ENCODE peak calls at places on chromosomes 12 and 14, in eight cellular contexts. M is MCF 10A; O is esophagus squamous epithelium; K is nephron progenitor cell; B is CD8-positive, alpha-beta T cell; W is HL-60; Y is testis; R is foreskin fibroblast. N is an unnamed sample.

GRCh38 chr14:42299692-42300091 is 693.0 kb downstream of the LRFN5 start:
- DNase-seq in M (no peak), O (no peak), K (no peak), B (no peak), W (no peak), Y (no peak), R (no peak), N (no peak)

GRCh38 chr14:29716150-29716549 is 211.5 kb downstream of the PRKD1 start:
- DNase-seq in M (peak), O (no peak), K (no peak), B (no peak), W (no peak), Y (no peak), R (peak), N (no peak)

GRCh38 chr12:84862190-84862589 is 50.4 kb downstream of the SLC6A15 start:
- DNase-seq in M (no peak), O (no peak), K (no peak), B (no peak), W (no peak), Y (no peak), R (no peak), N (no peak)

GRCh38 chr14:42930058-42930457 is 1323.4 kb downstream of the LRFN5 start:
- DNase-seq in M (no peak), O (no peak), K (peak), B (no peak), W (peak), Y (no peak), R (no peak), N (no peak)

GRCh38 chr12:41205070-41205715 is 17.1 kb downstream of the PDZRN4 start:
- DNase-seq in M (no peak), O (no peak), K (no peak), B (no peak), W (no peak), Y (peak), R (no peak), N (no peak)

GRCh38 chr12:132174703-132175490 is 30.6 kb downstream of the NOC4L start:
- DNase-seq in M (no peak), O (no peak), K (no peak), B (no peak), W (no peak), Y (no peak), R (no peak), N (no peak)

GRCh38 chr14:58796201-58796600 is 158.4 kb downstream of the DACT1 start:
- DNase-seq in M (no peak), O (no peak), K (no peak), B (no peak), W (no peak), Y (no peak), R (no peak), N (no peak)

GRCh38 chr12:116928504-116928903 is 17.8 kb downstream of the FBXW8 start:
- DNase-seq in M (no peak), O (no peak), K (no peak), B (no peak), W (no peak), Y (no peak), R (no peak), N (no peak)

GRCh38 chr14:71371711-71372396 is 464.6 kb downstream of the PCNX1 start:
- DNase-seq in M (peak), O (no peak), K (no peak), B (no peak), W (no peak), Y (no peak), R (peak), N (peak)

GRCh38 chr14:55430024-55430690 is 10.3 kb downstream of the TBPL2 start:
- DNase-seq in M (peak), O (no peak), K (no peak), B (peak), W (peak), Y (peak), R (peak), N (peak)

GRCh38 chr12:132881853-132882252 is 5.6 kb downstream of the CHFR start:
- DNase-seq in M (no peak), O (no peak), K (no peak), B (no peak), W (no peak), Y (no peak), R (peak), N (no peak)

GRCh38 chr14:22002860-22003284 is 329.3 kb upstream of the OR4E1 start:
- DNase-seq in M (peak), O (no peak), K (peak), B (peak), W (no peak), Y (peak), R (no peak), N (peak)

GRCh38 chr12:97944576-97944975 is 482.0 kb downstream of the RMST start:
- DNase-seq in M (peak), O (no peak), K (no peak), B (no peak), W (no peak), Y (no peak), R (no peak), N (peak)

GRCh38 chr12:97940105-97940504 is 477.5 kb downstream of the RMST start:
- DNase-seq in M (no peak), O (no peak), K (no peak), B (no peak), W (no peak), Y (no peak), R (no peak), N (no peak)

GRCh38 chr12:97940629-97941028 is 478.0 kb downstream of the RMST start:
- DNase-seq in M (no peak), O (no peak), K (no peak), B (no peak), W (no peak), Y (no peak), R (no peak), N (no peak)

GRCh38 chr12:97941686-97942354 is 479.2 kb downstream of the RMST start:
- DNase-seq in M (no peak), O (no peak), K (no peak), B (no peak), W (no peak), Y (no peak), R (no peak), N (peak)

GRCh38 chr12:97943359-97943758 is 480.8 kb downstream of the RMST start:
- DNase-seq in M (peak), O (no peak), K (no peak), B (no peak), W (no peak), Y (no peak), R (no peak), N (no peak)
- TF ChIP-seq CTCF in M (peak), O (no peak), K (no peak), B (no peak), W (no peak), Y (no peak), R (peak), N (no peak)

DNA sequence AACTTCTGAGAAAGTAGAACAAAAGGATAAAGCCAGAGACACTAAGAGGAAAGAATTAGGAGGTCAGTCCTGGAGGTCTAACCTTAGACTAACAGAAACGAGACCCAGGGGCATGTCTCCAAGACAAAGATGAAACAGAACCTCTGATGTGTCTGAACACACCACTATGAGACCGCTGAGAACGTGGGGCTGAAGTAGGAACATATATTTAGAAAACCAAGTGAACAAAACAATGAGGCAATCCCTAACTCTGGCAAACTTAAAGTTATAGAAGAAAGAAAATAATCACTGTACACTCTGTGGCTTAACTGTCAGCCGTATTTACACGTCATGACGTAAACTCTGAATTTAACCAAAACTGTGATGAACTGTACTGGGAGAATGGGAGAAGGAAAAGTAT is 17.9 kb downstream of the KCTD10 start:
- DNase-seq in M (no peak), O (no peak), K (no peak), B (no peak), W (no peak), Y (no peak), R (no peak), N (no peak)
- TF ChIP-seq CTCF in M (no peak), O (no peak), K (no peak), B (no peak), W (no peak), Y (no peak), R (no peak), N (no peak)

DNA sequence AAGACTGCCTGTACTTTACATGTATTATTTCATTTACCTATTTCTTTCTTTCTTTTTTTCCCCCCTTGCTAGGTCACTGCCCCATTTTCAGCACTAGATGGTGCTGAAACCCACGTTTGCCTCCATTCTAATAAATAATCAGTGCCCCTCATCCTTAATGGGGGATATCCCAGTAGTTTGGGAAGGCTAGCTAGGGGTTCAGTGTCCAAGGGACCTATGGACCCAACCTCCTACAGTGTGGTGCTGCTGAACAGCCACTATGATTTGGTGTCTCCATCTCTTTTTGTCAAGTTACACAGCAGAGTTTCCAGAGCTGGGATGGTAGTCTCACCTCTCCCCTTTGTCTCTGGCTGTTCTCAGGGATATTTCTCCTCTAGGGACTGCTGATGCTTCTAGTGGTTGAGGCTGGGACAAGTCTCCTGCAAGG is 6.5 kb upstream of the HCFC2 start:
- DNase-seq in M (peak), O (no peak), K (no peak), B (no peak), W (no peak), Y (no peak), R (no peak), N (peak)
- TF ChIP-seq CTCF in M (peak), O (peak), K (peak), B (peak), W (peak), Y (no peak), R (peak), N (peak)

GRCh38 chr14:56487761-56488160 is 91.8 kb upstream of the TMEM260 start:
- DNase-seq in M (peak), O (no peak), K (no peak), B (no peak), W (no peak), Y (no peak), R (peak), N (peak)

GRCh38 chr14:56488306-56488705 is 91.3 kb upstream of the TMEM260 start:
- DNase-seq in M (no peak), O (no peak), K (no peak), B (no peak), W (no peak), Y (no peak), R (no peak), N (peak)

GRCh38 chr14:56487090-56487667 is 92.4 kb upstream of the TMEM260 start:
- DNase-seq in M (peak), O (no peak), K (no peak), B (no peak), W (no peak), Y (no peak), R (peak), N (peak)

DNA sequence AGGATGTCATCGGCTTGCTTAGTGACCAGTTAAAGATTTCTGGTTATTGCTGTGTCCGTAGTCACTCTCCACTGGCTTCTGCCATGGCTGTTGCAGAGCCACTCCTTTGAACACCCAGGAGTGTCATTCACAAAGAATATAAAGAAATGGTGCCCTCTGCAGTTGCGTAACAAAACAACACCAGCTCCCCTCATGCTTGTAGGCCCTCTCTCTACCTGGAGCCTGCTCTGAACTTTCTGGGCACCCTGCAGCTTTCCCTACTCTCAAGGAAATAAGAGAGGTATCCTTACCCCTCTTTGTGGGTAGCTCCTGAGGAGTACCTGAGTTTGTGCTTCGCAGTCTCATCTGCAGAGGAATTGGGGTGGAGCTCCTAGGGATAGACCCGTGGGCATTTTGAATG is 97.3 kb upstream of the TMEM260 start:
- DNase-seq in M (peak), O (no peak), K (peak), B (no peak), W (peak), Y (peak), R (no peak), N (peak)
- TF ChIP-seq CTCF in M (no peak), O (no peak), K (peak), B (no peak), W (no peak), Y (peak), R (peak), N (no peak)

GRCh38 chr14:91570021-91570420 is 59.9 kb upstream of the PPP4R3A start:
- DNase-seq in M (no peak), O (no peak), K (no peak), B (no peak), W (no peak), Y (no peak), R (no peak), N (no peak)

GRCh38 chr14:91573894-91574837 is 64.1 kb upstream of the PPP4R3A start:
- DNase-seq in M (peak), O (no peak), K (peak), B (peak), W (peak), Y (peak), R (peak), N (peak)

GRCh38 chr14:91573528-91573893 is 63.4 kb upstream of the PPP4R3A start:
- DNase-seq in M (no peak), O (no peak), K (no peak), B (no peak), W (no peak), Y (no peak), R (no peak), N (no peak)

GRCh38 chr14:91568626-91569025 is 58.5 kb upstream of the PPP4R3A start:
- DNase-seq in M (no peak), O (no peak), K (no peak), B (no peak), W (no peak), Y (no peak), R (no peak), N (no peak)

DNA sequence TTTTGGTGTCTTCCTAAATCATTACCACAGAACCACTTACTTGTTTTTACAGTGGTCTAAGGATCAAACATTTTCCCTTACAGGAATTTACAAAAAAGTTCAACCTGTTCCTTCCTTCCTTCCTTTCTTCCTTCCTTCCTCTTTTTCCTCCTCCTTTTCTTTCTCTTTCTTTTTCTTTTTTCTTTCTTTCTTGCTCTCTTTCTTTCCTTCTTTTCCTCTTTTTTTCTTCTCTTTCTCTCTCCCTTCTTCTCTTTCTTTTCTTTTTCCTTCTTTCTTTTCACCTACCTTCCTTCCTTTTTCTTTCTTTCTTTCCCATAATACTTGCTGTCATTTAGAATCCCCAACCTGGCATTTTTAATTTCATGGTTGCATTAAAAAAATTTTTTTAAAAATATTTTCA is 59.2 kb upstream of the PPP4R3A start:
- DNase-seq in M (no peak), O (no peak), K (no peak), B (no peak), W (no peak), Y (no peak), R (no peak), N (no peak)
- TF ChIP-seq CTCF in M (no peak), O (no peak), K (no peak), B (peak), W (no peak), Y (no peak), R (no peak), N (no peak)

DNA sequence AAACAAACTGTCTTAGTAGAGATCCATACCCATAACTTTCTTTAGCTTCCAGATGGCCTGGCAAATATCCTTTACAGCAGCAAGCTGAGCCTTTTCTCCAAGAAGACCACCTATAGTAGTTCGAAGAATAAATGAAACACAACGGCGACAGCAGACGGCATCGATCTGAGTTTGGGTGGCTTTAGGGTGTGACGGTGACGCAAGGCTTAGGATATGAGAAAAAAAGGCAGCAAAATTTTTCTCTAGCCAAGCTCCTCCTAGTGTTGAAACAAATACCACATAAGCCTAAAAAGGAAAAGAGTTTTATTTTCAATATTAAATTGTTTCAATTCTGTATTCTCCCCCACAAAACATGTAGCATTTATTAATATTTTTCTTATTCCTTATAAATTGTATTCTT is 33.3 kb downstream of the HEATR5A start:
- DNase-seq in M (no peak), O (no peak), K (no peak), B (no peak), W (no peak), Y (no peak), R (no peak), N (no peak)
- TF ChIP-seq CTCF in M (no peak), O (no peak), K (no peak), B (no peak), W (no peak), Y (no peak), R (no peak), N (no peak)

DNA sequence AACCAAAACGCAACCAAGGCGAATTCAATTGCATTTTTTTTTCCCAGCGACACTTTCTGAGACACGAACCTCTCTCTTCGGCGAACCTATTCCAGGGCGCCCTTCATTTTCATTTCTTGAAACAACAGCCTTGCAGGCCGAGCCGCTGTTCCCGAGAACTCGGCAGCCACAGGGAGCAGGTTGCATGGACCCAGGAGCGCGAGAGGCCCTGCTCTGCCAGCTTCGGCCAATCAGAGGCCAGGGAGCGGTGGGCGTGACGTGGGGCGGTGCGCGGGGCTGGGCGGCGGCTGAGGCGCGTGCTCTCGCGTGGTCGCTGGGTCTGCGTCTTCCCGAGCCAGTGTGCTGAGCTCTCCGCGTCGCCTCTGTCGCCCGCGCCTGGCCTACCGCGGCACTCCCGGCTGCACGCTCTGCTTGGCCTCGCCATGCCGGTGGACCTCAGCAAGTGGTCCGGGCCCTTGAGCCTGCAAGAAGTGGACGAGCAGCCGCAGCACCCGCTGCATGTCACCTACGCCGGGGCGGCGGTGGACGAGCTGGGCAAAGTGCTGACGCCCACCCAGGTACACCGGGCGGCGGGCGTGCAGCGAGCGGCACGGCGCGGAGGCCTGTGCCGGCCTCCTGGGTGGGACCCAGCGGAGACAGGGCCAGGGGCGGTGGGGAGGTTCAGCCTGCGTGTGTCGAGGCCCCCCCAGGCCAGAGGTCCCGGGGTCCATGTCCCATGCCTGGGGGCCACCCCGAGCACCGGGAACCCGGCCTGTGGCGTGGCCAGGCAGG is at the start of gene PEBP1:
- DNase-seq in M (peak), O (peak), K (peak), B (peak), W (peak), Y (peak), R (peak), N (peak)
- TF ChIP-seq CTCF in M (no peak), O (no peak), K (no peak), B (no peak), W (no peak), Y (no peak), R (no peak), N (no peak)